ENCODE peak calls at places on chromosome 13, in eight cellular contexts. One of them, this sample, is unnamed.

GRCh38 chr13:20525601-20526544 is at the start of gene CRYL1:
- DNase-seq in adrenal gland: peak; percentile 73
- DNase-seq in gastrocnemius medialis: peak; percentile 61
- DNase-seq in lung: peak; percentile 73
- DNase-seq in CD8-positive, alpha-beta memory T cell: peak; percentile 68
- DNase-seq in mesenchymal stem cell: peak; percentile 72
- DNase-seq in HCT116: no peak
- DNase-seq in left lung: peak; percentile 96
- DNase-seq in this sample: peak; percentile 89

GRCh38 chr13:32040052-32040642 is 8.6 kb downstream of the FRY start:
- DNase-seq in adrenal gland: no peak
- DNase-seq in gastrocnemius medialis: no peak
- DNase-seq in lung: no peak
- DNase-seq in CD8-positive, alpha-beta memory T cell: no peak
- DNase-seq in mesenchymal stem cell: no peak
- DNase-seq in HCT116: no peak
- DNase-seq in left lung: no peak
- DNase-seq in this sample: no peak

GRCh38 chr13:26534036-26534726 is 23.3 kb upstream of the WASF3 start:
- DNase-seq in adrenal gland: no peak
- DNase-seq in gastrocnemius medialis: no peak
- DNase-seq in lung: no peak
- DNase-seq in CD8-positive, alpha-beta memory T cell: no peak
- DNase-seq in mesenchymal stem cell: no peak
- DNase-seq in HCT116: no peak
- DNase-seq in left lung: no peak
- DNase-seq in this sample: no peak

GRCh38 chr13:55632402-55632801 is 1508.3 kb upstream of the PRR20A start:
- DNase-seq in adrenal gland: no peak
- DNase-seq in gastrocnemius medialis: no peak
- DNase-seq in lung: no peak
- DNase-seq in CD8-positive, alpha-beta memory T cell: no peak
- DNase-seq in mesenchymal stem cell: no peak
- DNase-seq in HCT116: no peak
- DNase-seq in left lung: no peak
- DNase-seq in this sample: no peak

GRCh38 chr13:99406799-99407201 is 94.5 kb upstream of the TM9SF2 start:
- DNase-seq in adrenal gland: no peak
- DNase-seq in gastrocnemius medialis: no peak
- DNase-seq in lung: no peak
- DNase-seq in CD8-positive, alpha-beta memory T cell: no peak
- DNase-seq in mesenchymal stem cell: peak; percentile 18
- DNase-seq in HCT116: no peak
- DNase-seq in left lung: no peak
- DNase-seq in this sample: peak; percentile 24

GRCh38 chr13:67857581-67858310 is 627.6 kb upstream of the PCDH9 start:
- DNase-seq in adrenal gland: peak; percentile 46
- DNase-seq in gastrocnemius medialis: no peak
- DNase-seq in lung: no peak
- DNase-seq in CD8-positive, alpha-beta memory T cell: no peak
- DNase-seq in mesenchymal stem cell: no peak
- DNase-seq in HCT116: no peak
- DNase-seq in left lung: no peak
- DNase-seq in this sample: no peak

GRCh38 chr13:71030789-71031188 is 836.2 kb downstream of the DACH1 start:
- DNase-seq in adrenal gland: no peak
- DNase-seq in gastrocnemius medialis: no peak
- DNase-seq in lung: no peak
- DNase-seq in CD8-positive, alpha-beta memory T cell: no peak
- DNase-seq in mesenchymal stem cell: no peak
- DNase-seq in HCT116: no peak
- DNase-seq in left lung: no peak
- DNase-seq in this sample: no peak

GRCh38 chr13:37968555-37968954 is 99.0 kb upstream of the TRPC4 start:
- DNase-seq in adrenal gland: no peak
- DNase-seq in gastrocnemius medialis: no peak
- DNase-seq in lung: no peak
- DNase-seq in CD8-positive, alpha-beta memory T cell: no peak
- DNase-seq in mesenchymal stem cell: no peak
- DNase-seq in HCT116: no peak
- DNase-seq in left lung: no peak
- DNase-seq in this sample: no peak

GRCh38 chr13:110758195-110758594 is 44.7 kb downstream of the ING1 start:
- DNase-seq in adrenal gland: no peak
- DNase-seq in gastrocnemius medialis: no peak
- DNase-seq in lung: no peak
- DNase-seq in CD8-positive, alpha-beta memory T cell: no peak
- DNase-seq in mesenchymal stem cell: peak; percentile 13
- DNase-seq in HCT116: no peak
- DNase-seq in left lung: no peak
- DNase-seq in this sample: peak; percentile 30

GRCh38 chr13:94435604-94436226 is 43.8 kb downstream of the DCT start:
- DNase-seq in adrenal gland: no peak
- DNase-seq in gastrocnemius medialis: no peak
- DNase-seq in lung: no peak
- DNase-seq in CD8-positive, alpha-beta memory T cell: peak; percentile 21
- DNase-seq in mesenchymal stem cell: peak; percentile 59
- DNase-seq in HCT116: peak; percentile 34
- DNase-seq in left lung: no peak
- DNase-seq in this sample: peak; percentile 85

GRCh38 chr13:79681069-79681468 is 200.1 kb downstream of the NDFIP2 start:
- DNase-seq in adrenal gland: no peak
- DNase-seq in gastrocnemius medialis: no peak
- DNase-seq in lung: no peak
- DNase-seq in CD8-positive, alpha-beta memory T cell: no peak
- DNase-seq in mesenchymal stem cell: no peak
- DNase-seq in HCT116: no peak
- DNase-seq in left lung: no peak
- DNase-seq in this sample: no peak

DNA sequence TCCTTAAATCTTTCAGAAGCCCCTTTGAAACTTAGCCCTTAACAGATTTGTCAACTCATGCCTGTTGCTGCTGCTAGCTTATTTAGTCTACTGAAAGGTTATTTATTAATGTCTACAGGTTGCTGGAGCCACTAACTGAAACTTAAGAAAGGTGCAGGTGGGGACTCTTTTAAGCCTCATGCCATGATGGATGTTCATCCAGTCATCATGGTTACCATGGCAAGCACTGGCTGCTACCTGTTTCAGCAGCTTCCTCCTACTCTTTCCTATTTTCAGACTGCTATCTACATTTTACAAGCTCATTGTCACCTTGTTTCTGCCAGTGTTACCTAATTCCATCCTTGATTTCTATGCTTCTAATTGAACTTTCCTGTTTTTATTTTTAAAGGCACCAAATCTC is 27.1 kb downstream of the DGKH start:
- DNase-seq in adrenal gland: no peak
- DNase-seq in gastrocnemius medialis: no peak
- DNase-seq in lung: no peak
- DNase-seq in CD8-positive, alpha-beta memory T cell: no peak
- DNase-seq in mesenchymal stem cell: no peak
- DNase-seq in HCT116: no peak
- DNase-seq in left lung: no peak
- DNase-seq in this sample: no peak
- H3K4me1 ChIP-seq in adrenal gland: peaks cover 16% of the 10 kb centered on the region
- H3K4me1 ChIP-seq in gastrocnemius medialis: peaks cover 6% of the 10 kb centered on the region
- H3K4me1 ChIP-seq in lung: peaks cover 7% of the 10 kb centered on the region
- H3K4me1 ChIP-seq in CD8-positive, alpha-beta memory T cell: peaks cover 11% of the 10 kb centered on the region
- H3K4me1 ChIP-seq in mesenchymal stem cell: peaks cover 3% of the 10 kb centered on the region
- H3K4me1 ChIP-seq in HCT116: peaks cover 3% of the 10 kb centered on the region
- H3K4me1 ChIP-seq in left lung: no peaks in the 10 kb centered on the region
- H3K4me1 ChIP-seq in this sample: no peaks in the 10 kb centered on the region

DNA sequence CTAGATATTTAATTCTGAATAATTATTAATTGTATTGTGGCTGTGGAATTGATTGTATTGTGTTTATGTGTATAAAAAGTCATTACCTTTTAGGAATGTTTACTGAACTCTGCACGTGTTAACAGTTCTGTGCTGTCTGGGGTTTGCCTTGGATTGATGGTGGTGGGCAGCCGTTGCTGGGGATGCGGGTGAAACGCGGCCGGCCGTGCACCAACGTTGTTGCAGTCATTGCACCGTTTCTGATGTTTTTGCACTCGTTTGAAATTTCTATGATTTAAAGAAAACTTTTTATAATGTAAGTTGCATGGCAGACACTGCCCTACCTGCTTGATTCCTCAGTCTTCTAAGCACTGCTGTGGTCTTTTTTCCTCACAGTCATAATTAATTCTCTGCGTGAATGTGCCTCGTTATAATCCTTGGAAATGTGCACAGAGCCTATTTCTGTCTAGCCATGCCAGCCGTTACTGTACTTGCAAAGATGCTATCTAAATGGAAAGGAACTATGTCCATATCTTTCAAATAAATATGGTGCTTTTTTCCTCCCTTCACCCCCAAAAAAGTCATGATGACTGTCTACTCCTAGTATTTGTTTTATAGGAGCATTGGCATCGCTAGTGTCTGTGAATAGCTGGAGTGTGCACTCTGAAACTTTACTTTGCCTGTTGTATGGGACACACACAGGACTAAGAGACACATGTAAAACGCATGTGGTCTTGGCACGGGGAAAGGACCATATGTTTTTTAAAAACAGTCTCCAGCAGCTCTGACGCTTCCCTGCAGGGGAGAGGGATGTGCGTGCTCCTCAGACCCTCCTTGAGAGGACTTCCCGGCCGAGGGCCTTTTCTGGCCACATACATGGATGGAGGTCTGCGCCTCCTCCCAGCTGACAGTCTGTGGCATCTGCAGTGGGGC is 40.7 kb upstream of the MCF2L start:
- DNase-seq in adrenal gland: no peak
- DNase-seq in gastrocnemius medialis: no peak
- DNase-seq in lung: no peak
- DNase-seq in CD8-positive, alpha-beta memory T cell: no peak
- DNase-seq in mesenchymal stem cell: no peak
- DNase-seq in HCT116: no peak
- DNase-seq in left lung: no peak
- DNase-seq in this sample: no peak
- H3K9me3 ChIP-seq in adrenal gland: no peaks in the 10 kb centered on the region
- H3K9me3 ChIP-seq in gastrocnemius medialis: no peaks in the 10 kb centered on the region
- H3K9me3 ChIP-seq in lung: peaks cover 4% of the 10 kb centered on the region
- H3K9me3 ChIP-seq in CD8-positive, alpha-beta memory T cell: no peaks in the 10 kb centered on the region
- H3K9me3 ChIP-seq in mesenchymal stem cell: peaks cover 7% of the 10 kb centered on the region
- H3K9me3 ChIP-seq in HCT116: no peaks in the 10 kb centered on the region
- H3K9me3 ChIP-seq in left lung: no peaks in the 10 kb centered on the region
- H3K9me3 ChIP-seq in this sample: peaks cover 8% of the 10 kb centered on the region

GRCh38 chr13:39505151-39505550 is 97.8 kb downstream of the LHFPL6 start:
- DNase-seq in adrenal gland: no peak
- DNase-seq in gastrocnemius medialis: no peak
- DNase-seq in lung: no peak
- DNase-seq in CD8-positive, alpha-beta memory T cell: no peak
- DNase-seq in mesenchymal stem cell: no peak
- DNase-seq in HCT116: no peak
- DNase-seq in left lung: no peak
- DNase-seq in this sample: no peak

GRCh38 chr13:39506559-39507390 is 96.2 kb downstream of the LHFPL6 start:
- DNase-seq in adrenal gland: no peak
- DNase-seq in gastrocnemius medialis: no peak
- DNase-seq in lung: no peak
- DNase-seq in CD8-positive, alpha-beta memory T cell: no peak
- DNase-seq in mesenchymal stem cell: peak; percentile 61
- DNase-seq in HCT116: no peak
- DNase-seq in left lung: no peak
- DNase-seq in this sample: peak; percentile 43

GRCh38 chr13:39512687-39513086 is 90.3 kb downstream of the LHFPL6 start:
- DNase-seq in adrenal gland: no peak
- DNase-seq in gastrocnemius medialis: no peak
- DNase-seq in lung: no peak
- DNase-seq in CD8-positive, alpha-beta memory T cell: no peak
- DNase-seq in mesenchymal stem cell: no peak
- DNase-seq in HCT116: no peak
- DNase-seq in left lung: no peak
- DNase-seq in this sample: no peak

GRCh38 chr13:39510296-39510695 is 92.7 kb downstream of the LHFPL6 start:
- DNase-seq in adrenal gland: no peak
- DNase-seq in gastrocnemius medialis: no peak
- DNase-seq in lung: no peak
- DNase-seq in CD8-positive, alpha-beta memory T cell: no peak
- DNase-seq in mesenchymal stem cell: no peak
- DNase-seq in HCT116: no peak
- DNase-seq in left lung: no peak
- DNase-seq in this sample: no peak

DNA sequence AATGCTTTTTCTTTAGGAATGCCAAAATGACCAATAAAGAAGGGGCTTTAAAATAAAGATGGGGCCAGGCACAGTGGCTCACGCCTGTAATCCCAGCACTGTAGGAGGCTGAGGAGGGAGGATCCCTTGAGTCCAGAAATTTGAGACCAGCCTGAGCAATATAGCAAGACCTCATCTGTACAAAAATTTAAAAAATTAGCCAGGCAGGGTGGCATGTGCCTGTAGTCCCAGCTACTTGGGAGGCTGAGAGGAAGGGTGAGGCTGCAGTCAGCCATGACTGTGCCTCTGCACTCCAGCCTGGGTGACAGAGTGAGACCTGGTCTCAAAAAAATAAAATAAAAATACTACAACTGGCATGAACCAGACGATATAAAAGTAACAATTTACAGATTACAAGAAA is 93.4 kb downstream of the LHFPL6 start:
- DNase-seq in adrenal gland: no peak
- DNase-seq in gastrocnemius medialis: no peak
- DNase-seq in lung: no peak
- DNase-seq in CD8-positive, alpha-beta memory T cell: no peak
- DNase-seq in mesenchymal stem cell: no peak
- DNase-seq in HCT116: no peak
- DNase-seq in left lung: no peak
- DNase-seq in this sample: no peak
- H3K4me1 ChIP-seq in adrenal gland: no peaks in the 10 kb centered on the region
- H3K4me1 ChIP-seq in gastrocnemius medialis: peaks cover 6% of the 10 kb centered on the region
- H3K4me1 ChIP-seq in lung: peaks cover 27% of the 10 kb centered on the region
- H3K4me1 ChIP-seq in CD8-positive, alpha-beta memory T cell: no peaks in the 10 kb centered on the region
- H3K4me1 ChIP-seq in mesenchymal stem cell: peaks cover 4% of the 10 kb centered on the region
- H3K4me1 ChIP-seq in HCT116: no peaks in the 10 kb centered on the region
- H3K4me1 ChIP-seq in left lung: no peaks in the 10 kb centered on the region
- H3K4me1 ChIP-seq in this sample: no peaks in the 10 kb centered on the region

GRCh38 chr13:45336025-45336800 is 4.8 kb downstream of the TPT1 start:
- DNase-seq in adrenal gland: no peak
- DNase-seq in gastrocnemius medialis: no peak
- DNase-seq in lung: no peak
- DNase-seq in CD8-positive, alpha-beta memory T cell: no peak
- DNase-seq in mesenchymal stem cell: no peak
- DNase-seq in HCT116: no peak
- DNase-seq in left lung: no peak
- DNase-seq in this sample: no peak

GRCh38 chr13:45335397-45336024 is 5.5 kb downstream of the TPT1 start:
- DNase-seq in adrenal gland: no peak
- DNase-seq in gastrocnemius medialis: no peak
- DNase-seq in lung: no peak
- DNase-seq in CD8-positive, alpha-beta memory T cell: no peak
- DNase-seq in mesenchymal stem cell: peak; percentile 45
- DNase-seq in HCT116: no peak
- DNase-seq in left lung: no peak
- DNase-seq in this sample: no peak

GRCh38 chr13:45332831-45333219 is 8.2 kb downstream of the TPT1 start:
- DNase-seq in adrenal gland: no peak
- DNase-seq in gastrocnemius medialis: no peak
- DNase-seq in lung: no peak
- DNase-seq in CD8-positive, alpha-beta memory T cell: no peak
- DNase-seq in mesenchymal stem cell: peak; percentile 39
- DNase-seq in HCT116: no peak
- DNase-seq in left lung: no peak
- DNase-seq in this sample: no peak

GRCh38 chr13:45333251-45333972 is 7.6 kb downstream of the TPT1 start:
- DNase-seq in adrenal gland: no peak
- DNase-seq in gastrocnemius medialis: no peak
- DNase-seq in lung: no peak
- DNase-seq in CD8-positive, alpha-beta memory T cell: no peak
- DNase-seq in mesenchymal stem cell: no peak
- DNase-seq in HCT116: no peak
- DNase-seq in left lung: no peak
- DNase-seq in this sample: no peak

GRCh38 chr13:45333973-45334922 is 6.7 kb downstream of the TPT1 start:
- DNase-seq in adrenal gland: no peak
- DNase-seq in gastrocnemius medialis: no peak
- DNase-seq in lung: no peak
- DNase-seq in CD8-positive, alpha-beta memory T cell: peak; percentile 48
- DNase-seq in mesenchymal stem cell: peak; percentile 54
- DNase-seq in HCT116: no peak
- DNase-seq in left lung: no peak
- DNase-seq in this sample: no peak
- H3K9me3 ChIP-seq in adrenal gland: no peaks in the 10 kb centered on the region
- H3K9me3 ChIP-seq in gastrocnemius medialis: no peaks in the 10 kb centered on the region
- H3K9me3 ChIP-seq in lung: no peaks in the 10 kb centered on the region
- H3K9me3 ChIP-seq in CD8-positive, alpha-beta memory T cell: no peaks in the 10 kb centered on the region
- H3K9me3 ChIP-seq in mesenchymal stem cell: no peaks in the 10 kb centered on the region
- H3K9me3 ChIP-seq in HCT116: no peaks in the 10 kb centered on the region
- H3K9me3 ChIP-seq in left lung: no peaks in the 10 kb centered on the region
- H3K9me3 ChIP-seq in this sample: no peaks in the 10 kb centered on the region

This sample was measured in adipocyte.